ENCODE peak calls at places on chromosomes 5 and 9, in eight cellular contexts. I, H, J, M, F, L, X and V are unnamed samples. For H3K36me3, the result is how much of the 10 kb centered on the place peaks cover.

GRCh38 chr9:127278372-127278771 is 13.8 kb downstream of the GARNL3 start:
- DNase-seq in L (peak), I (no peak), H (no peak), M (no peak), X (no peak), J (no peak), F (peak), V (no peak)

GRCh38 chr5:139446956-139447779 is 7.8 kb upstream of the DNAJC18 start:
- DNase-seq in I (peak), M (no peak), X (no peak), L (peak), H (no peak), J (no peak), F (peak), V (no peak)

GRCh38 chr9:116547729-116548426 is 139.2 kb upstream of the TRIM32 start:
- DNase-seq in I (no peak), X (no peak), J (no peak), L (no peak), H (peak), M (no peak), F (no peak), V (no peak)

GRCh38 chr5:40266952-40267351 is 412.8 kb upstream of the PTGER4 start:
- DNase-seq in F (peak), H (no peak), I (no peak), L (peak), X (no peak), J (no peak), M (no peak), V (no peak)

GRCh38 chr5:103218164-103218563 is 40.4 kb upstream of the MACIR start:
- DNase-seq in M (no peak), J (no peak), H (no peak), F (peak), L (peak), X (peak), I (peak), V (no peak)

GRCh38 chr5:60541980-60542379 is 158.0 kb downstream of the DEPDC1B start:
- DNase-seq in J (no peak), L (peak), X (no peak), F (no peak), H (no peak), M (no peak), I (peak), V (no peak)

GRCh38 chr5:134097221-134097620 is 17.3 kb upstream of the TCF7 start:
- DNase-seq in H (no peak), L (no peak), X (no peak), F (no peak), I (peak), M (no peak), J (no peak), V (no peak)

GRCh38 chr5:80755634-80756033 is 100.9 kb upstream of the DHFR start:
- DNase-seq in M (no peak), H (peak), F (no peak), X (no peak), L (no peak), J (no peak), I (no peak), V (no peak)

GRCh38 chr5:173970878-173971650 is 17.9 kb upstream of the C5orf47 start:
- DNase-seq in F (no peak), I (peak), L (no peak), H (no peak), X (no peak), M (no peak), J (no peak), V (no peak)

GRCh38 chr5:10331341-10331796 is 22.1 kb upstream of the MARCHF6 start:
- DNase-seq in J (no peak), L (no peak), M (no peak), F (peak), I (peak), H (no peak), X (peak), V (no peak)

GRCh38 chr5:137491121-137491520 is 8.0 kb downstream of the SPOCK1 start:
- DNase-seq in M (no peak), L (peak), I (peak), H (no peak), F (peak), J (no peak), X (no peak), V (no peak)

GRCh38 chr5:53871772-53872171 is 311.3 kb downstream of the NDUFS4 start:
- DNase-seq in L (no peak), X (no peak), I (no peak), J (no peak), M (no peak), H (no peak), F (no peak), V (no peak)

GRCh38 chr5:181212080-181212479 is 7.1 kb upstream of the TRIM7 start:
- DNase-seq in F (no peak), H (no peak), J (no peak), I (no peak), L (no peak), M (no peak), X (no peak), V (no peak)

GRCh38 chr9:91192785-91193657 is 168.7 kb downstream of the AUH start:
- DNase-seq in X (peak), F (peak), M (peak), J (peak), L (peak), I (peak), H (peak), V (peak)

GRCh38 chr5:42461507-42461906 is 38.3 kb downstream of the GHR start:
- DNase-seq in I (no peak), H (no peak), L (no peak), X (no peak), J (no peak), F (no peak), M (no peak), V (no peak)

GRCh38 chr9:131116281-131117101 is 8.9 kb upstream of the NUP214 start:
- DNase-seq in H (no peak), X (no peak), M (no peak), I (no peak), L (no peak), J (no peak), F (no peak), V (no peak)

GRCh38 chr5:73948720-73949119 is 322.7 kb downstream of the ARHGEF28 start:
- DNase-seq in L (no peak), X (no peak), J (no peak), F (no peak), H (peak), M (no peak), I (peak), V (no peak)

GRCh38 chr5:150227606-150228273 is 37.9 kb downstream of the SLC6A7 start:
- DNase-seq in M (no peak), L (peak), H (no peak), I (peak), F (no peak), X (no peak), J (no peak), V (no peak)

GRCh38 chr9:96136992-96137665 is 164.8 kb downstream of the HSD17B3 start:
- DNase-seq in J (no peak), F (no peak), M (peak), X (peak), H (peak), I (peak), L (peak), V (no peak)

GRCh38 chr9:18359335-18359734 is 114.6 kb upstream of the ADAMTSL1 start:
- DNase-seq in J (no peak), X (no peak), H (no peak), I (peak), L (peak), F (peak), M (no peak), V (peak)

GRCh38 chr5:133696782-133697507 is 84.6 kb upstream of the FSTL4 start:
- DNase-seq in J (no peak), L (no peak), X (peak), H (no peak), F (no peak), I (no peak), M (no peak), V (no peak)

GRCh38 chr5:178551059-178551458 is 39.1 kb downstream of the COL23A1 start:
- DNase-seq in F (peak), X (no peak), M (no peak), L (peak), H (no peak), J (peak), I (peak), V (no peak)

GRCh38 chr9:133463864-133464615 is 4.3 kb downstream of the CACFD1 start:
- DNase-seq in I (peak), J (no peak), H (no peak), F (no peak), M (no peak), L (no peak), X (no peak), V (no peak)

GRCh38 chr9:112360047-112360804 is 19.7 kb upstream of the HSDL2 start:
- DNase-seq in I (peak), X (no peak), H (no peak), F (peak), J (no peak), M (no peak), L (peak), V (peak)

GRCh38 chr5:122653087-122654017 is 121.5 kb upstream of the SNX2 start:
- DNase-seq in M (no peak), F (peak), H (peak), J (no peak), L (peak), X (no peak), I (no peak), V (no peak)

GRCh38 chr5:102758576-102758975 is 3.5 kb downstream of the PAM start:
- DNase-seq in J (no peak), I (peak), L (no peak), X (no peak), M (no peak), H (no peak), F (no peak), V (no peak)

GRCh38 chr5:120808135-120808534 is 344.0 kb downstream of the PRR16 start:
- DNase-seq in J (no peak), M (no peak), L (no peak), X (no peak), F (no peak), H (no peak), I (no peak), V (no peak)

GRCh38 chr9:110802416-110803035 is 133.9 kb downstream of the MUSK start:
- DNase-seq in X (no peak), I (peak), F (peak), H (no peak), J (no peak), M (no peak), L (no peak), V (no peak)

GRCh38 chr5:31990701-31991110 is 183.4 kb downstream of the GOLPH3 start:
- DNase-seq in H (no peak), F (peak), M (no peak), I (peak), L (peak), J (no peak), X (peak), V (peak)

DNA sequence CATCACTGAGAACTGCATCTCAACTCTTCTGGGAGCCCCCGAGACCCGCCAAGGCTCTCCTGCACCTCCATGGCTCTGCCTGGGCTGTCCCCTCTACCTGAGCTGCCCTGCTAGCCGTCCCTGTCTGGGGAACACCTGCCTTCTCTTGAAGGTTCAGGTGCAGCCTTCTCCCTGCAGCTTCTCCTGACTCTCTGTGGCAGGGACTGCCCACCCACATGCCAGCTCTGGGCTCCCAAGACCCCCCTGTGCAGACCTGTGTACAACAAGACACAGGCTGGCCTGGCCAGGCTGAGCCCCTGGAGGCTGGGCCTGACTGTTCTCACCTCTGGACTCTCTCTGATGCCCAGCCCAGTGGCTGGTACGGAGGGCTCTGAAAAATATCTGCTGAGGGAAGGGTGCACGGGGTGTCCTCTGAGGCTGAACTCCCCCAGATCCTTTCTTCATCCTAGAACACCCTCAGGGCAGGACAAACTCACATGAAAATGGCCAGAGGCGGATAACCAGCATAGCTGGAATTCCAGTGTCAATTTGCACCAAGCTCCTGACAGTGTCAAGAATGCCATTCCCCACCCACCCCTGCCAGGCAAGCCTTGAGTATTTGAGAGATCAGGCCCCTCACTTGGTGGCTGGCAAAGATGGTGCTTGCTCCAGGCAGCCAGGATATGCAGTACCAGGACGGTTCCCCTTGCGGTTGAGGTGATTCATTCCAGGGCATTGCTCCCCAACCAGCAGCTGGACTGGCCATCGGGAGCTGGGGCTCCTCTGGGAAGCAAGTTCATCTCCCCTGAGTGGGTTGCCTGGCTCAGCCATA is 40.9 kb upstream of the SLC25A51 start:
- DNase-seq in J (peak), M (no peak), X (peak), H (peak), I (peak), F (peak), L (peak), V (no peak)
- H3K36me3 ChIP-seq in J (under half), M (under half), X (half or more), H (under half), I (under half), F (under half), L (under half), V (under half)

DNA sequence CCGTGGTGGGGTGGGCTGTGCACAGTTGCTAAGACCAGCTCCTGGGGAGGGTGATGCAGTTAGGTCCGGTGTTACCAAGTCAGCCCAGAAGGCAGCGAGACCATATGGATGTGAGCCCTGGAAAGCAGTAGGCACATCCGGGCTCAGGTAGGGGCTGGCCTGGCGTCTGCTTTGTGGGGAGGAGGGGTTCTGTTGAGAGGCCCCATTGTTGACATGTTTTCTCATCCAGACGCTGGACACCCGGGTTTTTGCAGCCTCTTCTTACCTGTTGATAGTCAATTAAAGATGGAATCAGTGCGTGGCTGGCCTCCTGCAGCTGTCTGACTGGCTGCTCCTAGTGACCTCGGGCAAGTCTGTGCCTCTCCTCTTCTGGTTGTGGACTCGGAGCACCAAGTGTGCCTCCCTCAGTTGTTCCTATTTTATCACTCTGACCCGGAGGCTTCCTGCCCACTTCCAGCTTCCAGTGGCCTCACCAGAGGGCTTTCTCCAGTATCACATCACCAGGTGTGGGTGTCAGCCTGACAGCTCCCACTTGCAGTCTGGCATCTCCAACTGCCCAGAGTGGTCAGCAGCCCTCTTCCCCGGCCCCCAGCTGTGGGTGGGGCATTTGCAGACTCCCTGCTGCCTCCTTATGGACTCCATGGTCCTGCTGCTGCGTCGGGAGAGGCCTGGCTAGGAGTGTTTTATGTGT is 90.8 kb downstream of the EHMT1 start:
- DNase-seq in I (no peak), X (no peak), H (no peak), L (no peak), M (no peak), J (no peak), F (no peak), V (no peak)
- H3K36me3 ChIP-seq in I (under half), X (under half), H (under half), L (under half), M (under half), J (under half), F (under half), V (under half)

GRCh38 chr9:92973700-92974099 is 26.4 kb downstream of the FGD3 start:
- DNase-seq in J (no peak), I (no peak), F (no peak), X (no peak), M (no peak), H (no peak), L (no peak), V (no peak)
- H3K36me3 ChIP-seq in J (under half), I (under half), F (under half), X (under half), M (under half), H (under half), L (under half), V (under half)

GRCh38 chr5:176938472-176938871 is 39.3 kb upstream of the HK3 start:
- DNase-seq in X (no peak), J (no peak), M (no peak), F (no peak), H (no peak), L (no peak), I (no peak), V (no peak)

GRCh38 chr5:176947847-176948246 is 48.7 kb upstream of the HK3 start:
- DNase-seq in I (no peak), F (no peak), L (no peak), J (no peak), H (no peak), M (no peak), X (no peak), V (no peak)

GRCh38 chr5:176943816-176944215 is 44.7 kb upstream of the HK3 start:
- DNase-seq in I (no peak), L (no peak), M (no peak), X (no peak), F (no peak), J (no peak), H (no peak), V (no peak)

GRCh38 chr5:176948458-176948857 is 49.3 kb upstream of the HK3 start:
- DNase-seq in M (no peak), H (no peak), J (no peak), L (no peak), X (no peak), F (no peak), I (peak), V (no peak)

DNA sequence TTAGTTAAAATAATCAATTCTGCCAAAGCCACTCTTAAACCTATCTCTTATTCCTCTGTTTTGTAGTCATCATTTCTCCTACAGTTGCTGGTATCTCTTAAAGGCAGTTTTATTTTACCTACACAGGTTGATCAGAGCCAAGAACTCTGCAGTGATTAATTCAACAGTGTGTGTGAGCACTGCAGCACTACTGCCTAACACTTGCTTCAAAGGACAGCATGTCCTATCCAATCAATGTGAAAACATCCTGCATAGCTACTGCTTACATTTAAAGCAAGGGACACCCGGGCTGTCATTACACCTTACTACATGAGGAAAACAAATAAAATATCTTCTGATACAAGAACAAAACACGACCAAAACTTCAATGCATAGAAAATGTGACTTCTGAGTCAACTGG is 45.1 kb upstream of the HK3 start:
- DNase-seq in H (no peak), I (no peak), J (no peak), M (no peak), F (no peak), X (no peak), L (no peak), V (no peak)
- H3K36me3 ChIP-seq in H (half or more), I (under half), J (under half), M (half or more), F (under half), X (half or more), L (under half), V (under half)